ENCODE peak calls at places on chromosomes 1 and 21, in five cellular contexts. M is pancreas, J is body of pancreas, Z is left ventricle myocardium inferior, X is upper lobe of right lung. S is an unnamed sample.

GRCh38 chr21:38688068-38688467 is 117.7 kb upstream of the ETS2 start:
- DNase-seq in X (no peak), J (no peak), M (no peak), Z (no peak), S (no peak)

GRCh38 chr1:167488786-167489185 is 29.5 kb downstream of the CD247 start:
- DNase-seq in J (no peak), Z (no peak), X (no peak), M (no peak), S (no peak)

GRCh38 chr1:91553196-91553595 is 52.5 kb downstream of the CDC7 start:
- DNase-seq in M (no peak), Z (no peak), X (no peak), J (peak; percentile 71), S (peak; percentile 83)

GRCh38 chr1:198238121-198238520 is 81.3 kb downstream of the NEK7 start:
- DNase-seq in J (peak; percentile 40), X (peak; percentile 61), Z (peak; percentile 23), M (peak; percentile 23), S (no peak)

GRCh38 chr21:34983680-34984086 is 65.4 kb downstream of the RUNX1 start:
- DNase-seq in J (no peak), M (no peak), X (no peak), Z (no peak), S (no peak)

GRCh38 chr1:246607466-246607865 is 41.2 kb downstream of the CNST start:
- DNase-seq in Z (peak; percentile 24), J (no peak), M (no peak), X (no peak), S (no peak)

GRCh38 chr21:36539434-36540150 is 59.7 kb upstream of the CLDN14 start:
- DNase-seq in M (no peak), J (no peak), X (no peak), Z (no peak), S (no peak)

GRCh38 chr1:13828454-13829151 is 128.6 kb downstream of the PRDM2 start:
- DNase-seq in Z (no peak), M (no peak), X (peak; percentile 85), J (peak; percentile 51), S (no peak)

GRCh38 chr1:86296305-86297205 is 99.6 kb downstream of the ODF2L start:
- DNase-seq in X (no peak), J (no peak), M (no peak), Z (no peak), S (no peak)

GRCh38 chr1:22107126-22107525 is 35.8 kb downstream of the WNT4 start:
- DNase-seq in X (no peak), M (no peak), Z (no peak), J (no peak), S (no peak)

GRCh38 chr1:42142894-42143675 is 10.1 kb upstream of the GUCA2B start:
- DNase-seq in Z (no peak), M (peak; percentile 2), J (no peak), X (no peak), S (no peak)

GRCh38 chr1:62185677-62186076 is 9.0 kb upstream of the L1TD1 start:
- DNase-seq in M (no peak), Z (no peak), X (no peak), J (no peak), S (no peak)

GRCh38 chr1:167541610-167542009 is 12.0 kb downstream of the CREG1 start:
- DNase-seq in Z (no peak), X (no peak), J (no peak), M (no peak), S (no peak)

GRCh38 chr1:31700468-31701136 is 3.2 kb downstream of the COL16A1 start:
- DNase-seq in X (no peak), M (no peak), Z (no peak), J (no peak), S (no peak)

GRCh38 chr1:35448344-35448801 is 108.8 kb downstream of the KIAA0319L start:
- DNase-seq in Z (no peak), J (peak; percentile 88), M (peak; percentile 57), X (no peak), S (no peak)

GRCh38 chr1:15349133-15349532 is 60.6 kb upstream of the EFHD2 start:
- DNase-seq in X (no peak), Z (no peak), M (no peak), J (no peak), S (no peak)
- H3K4me3 ChIP-seq in X (no peak overlapping the region), Z (no peak overlapping the region), M (no peak overlapping the region), J (no peak overlapping the region), S (no peak overlapping the region)

DNA sequence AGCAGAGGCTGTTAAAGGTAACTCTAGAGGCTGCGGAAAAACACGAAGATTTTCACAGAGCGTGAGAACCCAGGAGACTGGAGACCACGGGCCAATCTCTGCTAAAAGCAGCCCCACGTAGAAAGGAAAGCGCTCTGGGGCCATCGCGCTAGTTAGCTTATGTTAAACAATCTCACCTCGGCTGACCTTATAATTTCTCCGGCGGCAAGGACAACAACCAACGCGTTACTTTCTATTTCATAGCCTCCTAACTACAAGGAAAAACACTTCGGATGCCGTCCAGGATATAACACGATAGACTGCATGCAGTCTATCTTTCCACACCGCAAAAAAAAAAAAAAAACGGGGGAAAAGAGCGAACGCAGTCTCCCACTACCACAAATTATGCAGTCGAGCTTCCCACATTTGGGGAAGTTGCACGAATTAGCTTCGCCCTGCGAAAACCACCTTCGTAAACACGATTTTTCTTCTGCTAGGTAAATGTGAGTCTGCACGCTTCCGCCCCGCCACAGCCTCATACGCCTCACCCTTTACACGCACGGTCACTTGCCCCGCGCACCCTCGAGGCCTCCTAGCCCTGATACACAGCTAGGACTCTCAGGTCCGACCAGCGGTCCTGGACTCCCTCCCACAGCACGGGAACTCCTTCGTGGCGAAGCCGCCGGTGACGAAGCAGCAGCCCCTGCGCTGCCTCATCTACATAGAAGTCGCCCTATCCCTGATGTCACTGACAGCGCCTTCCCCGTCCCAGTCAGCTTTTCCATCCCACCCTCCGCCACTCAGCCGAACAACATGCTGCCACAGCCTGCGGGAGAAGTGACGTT is 87.8 kb downstream of the PRKAB2 start:
- DNase-seq in J (peak; percentile 65), M (peak; percentile 54), Z (peak; percentile 44), X (no peak), S (peak; percentile 66)
- H3K27ac ChIP-seq in J (peak overlapping the region; percentile 54), M (no peak overlapping the region), Z (peak overlapping the region; percentile 31), X (peak overlapping the region; percentile 81), S (no peak overlapping the region)

DNA sequence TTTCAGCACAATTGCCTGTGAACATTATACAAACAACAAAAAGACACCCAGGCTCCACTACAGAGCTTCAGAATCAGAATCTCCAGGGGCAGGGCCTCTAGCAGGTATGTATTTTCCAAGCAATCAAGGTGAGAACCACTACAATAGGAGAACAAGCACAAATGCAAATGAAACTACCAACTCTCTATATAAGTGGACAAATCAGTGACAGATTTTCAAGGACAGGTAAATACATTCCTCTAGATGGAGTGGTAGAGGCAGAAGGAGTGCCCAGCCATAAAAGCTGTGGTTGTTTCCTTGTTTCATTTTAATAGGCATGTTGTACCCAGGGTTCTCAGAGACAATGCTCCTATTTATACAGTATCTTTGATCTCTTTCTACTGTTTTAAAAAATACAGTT is 20.1 kb upstream of the CCDC17 start:
- DNase-seq in J (peak; percentile 55), X (no peak), M (no peak), Z (no peak), S (no peak)
- TF ChIP-seq CTCF in J (no peak), X (peak; percentile 19), M (no peak), Z (peak; percentile 10), S (no peak)

DNA sequence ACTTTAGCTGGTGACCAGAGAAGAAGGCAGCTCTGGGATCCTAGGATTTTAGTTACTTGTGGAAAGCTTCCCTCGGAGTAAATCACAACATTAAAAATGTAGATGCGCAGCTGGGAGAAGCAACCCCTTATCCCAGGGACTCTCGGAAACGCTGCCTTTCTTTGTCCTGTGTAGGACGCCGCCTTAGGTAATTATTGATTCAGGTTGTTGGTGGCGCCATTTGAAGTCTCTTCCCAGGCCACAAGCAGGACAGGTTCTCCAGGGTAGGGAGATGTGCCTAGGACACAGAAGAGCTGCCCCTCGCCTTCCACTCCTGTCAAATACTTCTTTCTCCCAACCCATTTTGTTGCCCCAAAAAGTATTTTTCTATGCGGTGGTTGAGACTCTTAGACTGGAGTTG is 10.3 kb downstream of the SLC37A1 start:
- DNase-seq in J (no peak), Z (no peak), X (no peak), M (no peak), S (no peak)
- H3K4me3 ChIP-seq in J (no peak overlapping the region), Z (peak overlapping the region; percentile 53), X (no peak overlapping the region), M (no peak overlapping the region), S (peak overlapping the region; percentile 39)

DNA sequence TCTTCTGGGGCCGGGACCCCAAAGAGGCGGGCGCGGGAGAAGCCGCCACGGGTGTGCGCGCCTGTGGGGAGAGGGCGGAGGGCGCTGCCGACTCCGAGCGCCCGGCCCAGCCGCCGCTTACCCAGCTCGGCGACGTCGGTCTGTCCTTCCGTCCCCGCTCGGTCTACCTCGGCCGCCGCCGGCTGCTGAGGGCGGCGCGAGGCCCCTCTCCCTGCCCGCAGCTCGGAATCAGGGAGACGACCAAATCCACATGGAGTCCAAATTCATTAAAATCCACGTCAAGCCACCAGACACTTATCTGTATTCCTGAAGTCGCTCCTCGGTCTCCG is 698 bp downstream of the PLXNA2 start:
- DNase-seq in Z (no peak), M (no peak), X (no peak), J (no peak), S (no peak)
- H3K27ac ChIP-seq in Z (peak overlapping the region; percentile 95), M (peak overlapping the region; percentile 89), X (peak overlapping the region; percentile 88), J (peak overlapping the region; percentile 82), S (peak overlapping the region; percentile 94)

GRCh38 chr1:199463521-199464127 is 563.9 kb upstream of the NR5A2 start:
- DNase-seq in Z (no peak), X (no peak), M (peak; percentile 41), J (peak; percentile 61), S (no peak)
- TF ChIP-seq CTCF in Z (no peak), X (peak; percentile 31), M (peak; percentile 14), J (no peak), S (no peak)

GRCh38 chr21:45590246-45590725 is 48.0 kb upstream of the SLC19A1 start:
- DNase-seq in Z (peak; percentile 72), X (peak; percentile 88), M (peak; percentile 75), J (peak; percentile 66), S (no peak)
- H3K4me3 ChIP-seq in Z (peak overlapping the region; percentile 71), X (peak overlapping the region; percentile 51), M (peak overlapping the region; percentile 65), J (peak overlapping the region; percentile 45), S (peak overlapping the region; percentile 62)